ENCODE peak calls at places on chromosomes 16 and 17, in four cellular contexts. One of them, this sample, is unnamed.

GRCh38 chr16:85483424-85483823 is 129.7 kb upstream of the GSE1 start:
- DNase-seq in H1: no peak
- DNase-seq in AG04450: no peak
- DNase-seq in thoracic aorta: no peak
- DNase-seq in this sample: no peak

GRCh38 chr17:56665864-56666263 is 72.4 kb downstream of the NOG start:
- DNase-seq in H1: no peak
- DNase-seq in AG04450: no peak
- DNase-seq in thoracic aorta: no peak
- DNase-seq in this sample: no peak

GRCh38 chr16:75258807-75259141 is 7.3 kb upstream of the BCAR1 start:
- DNase-seq in H1: no peak
- DNase-seq in AG04450: no peak
- DNase-seq in thoracic aorta: peak; percentile 1
- DNase-seq in this sample: no peak

GRCh38 chr17:73309727-73310555 is 1.9 kb downstream of the CDC42EP4 start:
- DNase-seq in H1: peak; percentile 60
- DNase-seq in AG04450: no peak
- DNase-seq in thoracic aorta: no peak
- DNase-seq in this sample: no peak

GRCh38 chr17:82787081-82787848 is 35.4 kb downstream of the TBCD start:
- DNase-seq in H1: no peak
- DNase-seq in AG04450: no peak
- DNase-seq in thoracic aorta: no peak
- DNase-seq in this sample: no peak

GRCh38 chr17:78432929-78433727 is 54.7 kb downstream of the PGS1 start:
- DNase-seq in H1: no peak
- DNase-seq in AG04450: no peak
- DNase-seq in thoracic aorta: no peak
- DNase-seq in this sample: no peak

GRCh38 chr16:539901-540530 is 12.5 kb downstream of the CAPN15 start:
- DNase-seq in H1: no peak
- DNase-seq in AG04450: peak; percentile 41
- DNase-seq in thoracic aorta: no peak
- DNase-seq in this sample: no peak

GRCh38 chr17:56595831-56596740 is 2.6 kb downstream of the NOG start:
- DNase-seq in H1: peak; percentile 80
- DNase-seq in AG04450: no peak
- DNase-seq in thoracic aorta: no peak
- DNase-seq in this sample: no peak

GRCh38 chr17:39835038-39835786 is 28.9 kb downstream of the IKZF3 start:
- DNase-seq in H1: no peak
- DNase-seq in AG04450: no peak
- DNase-seq in thoracic aorta: no peak
- DNase-seq in this sample: no peak

GRCh38 chr16:19135896-19136438 is 22.2 kb downstream of the ITPRIPL2 start:
- DNase-seq in H1: no peak
- DNase-seq in AG04450: no peak
- DNase-seq in thoracic aorta: no peak
- DNase-seq in this sample: no peak

GRCh38 chr17:45022655-45023339 is 28.6 kb downstream of the DCAKD start:
- DNase-seq in H1: no peak
- DNase-seq in AG04450: no peak
- DNase-seq in thoracic aorta: no peak
- DNase-seq in this sample: no peak

GRCh38 chr17:78088529-78088928 is 40.0 kb downstream of the TMC6 start:
- DNase-seq in H1: no peak
- DNase-seq in AG04450: no peak
- DNase-seq in thoracic aorta: no peak
- DNase-seq in this sample: no peak

GRCh38 chr16:1807626-1808025 is 14.1 kb upstream of the IGFALS start:
- DNase-seq in H1: no peak
- DNase-seq in AG04450: no peak
- DNase-seq in thoracic aorta: no peak
- DNase-seq in this sample: peak; percentile 52

GRCh38 chr16:50585331-50585776 is 37.2 kb downstream of the NKD1 start:
- DNase-seq in H1: no peak
- DNase-seq in AG04450: no peak
- DNase-seq in thoracic aorta: peak; percentile 52
- DNase-seq in this sample: peak; percentile 95

GRCh38 chr16:60100371-60100770 is 1366.3 kb upstream of the GOT2 start:
- DNase-seq in H1: no peak
- DNase-seq in AG04450: no peak
- DNase-seq in thoracic aorta: no peak
- DNase-seq in this sample: no peak

DNA sequence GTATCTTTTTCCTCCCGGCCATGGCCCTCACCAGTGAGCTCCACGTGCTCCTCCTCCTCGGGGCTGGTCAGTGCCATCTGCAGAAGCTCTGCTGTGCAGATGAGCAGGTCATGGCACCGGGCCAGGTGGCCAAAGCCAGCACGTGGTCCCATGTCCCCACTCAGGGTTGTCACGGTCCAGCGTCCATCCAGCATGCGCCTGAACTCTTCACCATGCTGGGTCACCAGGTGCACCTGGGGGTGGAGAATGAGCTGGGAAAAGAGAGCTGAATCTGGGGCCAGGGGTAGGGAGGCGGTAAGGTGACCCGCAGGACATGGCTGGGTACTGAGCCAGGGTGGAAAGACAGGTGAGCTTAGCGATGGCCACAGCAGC is 1.3 kb downstream of the DHX58 start:
- DNase-seq in H1: no peak
- DNase-seq in AG04450: no peak
- DNase-seq in thoracic aorta: no peak
- DNase-seq in this sample: no peak
- H3K9me3 ChIP-seq in H1: no peaks in the 10 kb centered on the region
- H3K9me3 ChIP-seq in AG04450: no peaks in the 10 kb centered on the region
- H3K9me3 ChIP-seq in thoracic aorta: no peaks in the 10 kb centered on the region
- H3K9me3 ChIP-seq in this sample: no peaks in the 10 kb centered on the region

GRCh38 chr16:87099001-87099740 is 218.0 kb downstream of the C16orf95 start:
- DNase-seq in H1: no peak
- DNase-seq in AG04450: no peak
- DNase-seq in thoracic aorta: no peak
- DNase-seq in this sample: no peak
- H3K9me3 ChIP-seq in H1: no peaks in the 10 kb centered on the region
- H3K9me3 ChIP-seq in AG04450: no peaks in the 10 kb centered on the region
- H3K9me3 ChIP-seq in thoracic aorta: no peaks in the 10 kb centered on the region
- H3K9me3 ChIP-seq in this sample: no peaks in the 10 kb centered on the region

GRCh38 chr17:21293846-21294240 is 9.3 kb downstream of the MAP2K3 start:
- DNase-seq in H1: no peak
- DNase-seq in AG04450: no peak
- DNase-seq in thoracic aorta: no peak
- DNase-seq in this sample: no peak

GRCh38 chr17:21295036-21295952 is 10.8 kb downstream of the MAP2K3 start:
- DNase-seq in H1: no peak
- DNase-seq in AG04450: no peak
- DNase-seq in thoracic aorta: no peak
- DNase-seq in this sample: peak; percentile 88

GRCh38 chr17:21296097-21297025 is 11.8 kb downstream of the MAP2K3 start:
- DNase-seq in H1: no peak
- DNase-seq in AG04450: no peak
- DNase-seq in thoracic aorta: no peak
- DNase-seq in this sample: peak; percentile 92

GRCh38 chr17:21292867-21293845 is 8.6 kb downstream of the MAP2K3 start:
- DNase-seq in H1: no peak
- DNase-seq in AG04450: no peak
- DNase-seq in thoracic aorta: no peak
- DNase-seq in this sample: peak; percentile 77

DNA sequence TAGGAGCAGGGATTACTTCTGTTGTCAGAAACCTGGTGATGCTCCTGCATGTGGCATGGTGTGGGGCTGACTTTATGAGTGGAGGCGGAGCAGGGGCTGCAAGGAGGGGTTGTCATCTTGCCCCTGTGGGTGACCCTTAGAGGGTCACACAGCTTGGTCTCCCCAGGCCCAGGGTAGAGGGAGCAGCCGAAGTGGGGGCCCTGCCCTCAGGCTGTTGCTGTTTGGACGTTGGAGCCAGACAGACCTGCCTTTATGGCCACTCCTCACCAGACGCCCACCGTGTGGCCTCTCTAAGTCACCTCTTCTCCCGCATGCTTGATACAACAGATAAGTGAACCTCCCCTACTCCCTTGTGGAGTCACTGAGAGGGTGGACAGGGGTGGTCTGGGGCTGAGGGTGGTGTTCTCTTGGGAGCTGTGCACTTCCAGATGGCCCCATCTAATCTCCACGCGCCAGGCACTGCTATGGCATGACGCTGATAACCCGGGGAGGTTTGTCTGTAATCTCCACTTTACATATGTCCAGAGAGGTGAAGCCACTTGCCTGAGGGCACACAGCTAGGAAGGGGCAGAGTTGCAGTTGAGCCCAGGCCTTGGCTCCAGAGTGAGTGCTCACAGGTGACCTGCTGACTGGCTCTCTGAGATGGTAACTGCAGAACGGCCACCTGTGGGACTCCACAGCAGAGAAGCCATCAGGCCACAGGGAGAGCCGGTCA is 10.0 kb downstream of the MAP2K3 start:
- DNase-seq in H1: no peak
- DNase-seq in AG04450: no peak
- DNase-seq in thoracic aorta: no peak
- DNase-seq in this sample: no peak
- H3K9me3 ChIP-seq in H1: peaks cover 79% of the 10 kb centered on the region
- H3K9me3 ChIP-seq in AG04450: peaks cover 79% of the 10 kb centered on the region
- H3K9me3 ChIP-seq in thoracic aorta: no peaks in the 10 kb centered on the region
- H3K9me3 ChIP-seq in this sample: no peaks in the 10 kb centered on the region

GRCh38 chr16:71442041-71442440 is at the start of gene TLE7:
- DNase-seq in H1: no peak
- DNase-seq in AG04450: no peak
- DNase-seq in thoracic aorta: no peak
- DNase-seq in this sample: no peak
- H3K9me3 ChIP-seq in H1: peaks cover 13% of the 10 kb centered on the region
- H3K9me3 ChIP-seq in AG04450: peaks cover 59% of the 10 kb centered on the region
- H3K9me3 ChIP-seq in thoracic aorta: peaks cover 48% of the 10 kb centered on the region
- H3K9me3 ChIP-seq in this sample: peaks cover 40% of the 10 kb centered on the region

GRCh38 chr17:53950207-53950857 is 127.6 kb downstream of the KIF2B start:
- DNase-seq in H1: peak; percentile 55
- DNase-seq in AG04450: no peak
- DNase-seq in thoracic aorta: no peak
- DNase-seq in this sample: no peak
- H3K9me3 ChIP-seq in H1: no peaks in the 10 kb centered on the region
- H3K9me3 ChIP-seq in AG04450: peaks cover 14% of the 10 kb centered on the region
- H3K9me3 ChIP-seq in thoracic aorta: peaks cover 10% of the 10 kb centered on the region
- H3K9me3 ChIP-seq in this sample: no peaks in the 10 kb centered on the region

This sample was measured in kidney.